ENCODE peak calls at places on chromosomes 11 and 22, in ten cellular contexts. M, J, B, I, A, N, S, F, C and Z are unnamed samples.

GRCh38 chr11:12547953-12548650 is 126.1 kb upstream of the TEAD1 start:
- DNase-seq in B (no peak), A (no peak), N (peak), F (no peak), J (no peak), S (no peak), C (no peak), M (no peak), I (no peak), Z (no peak)

GRCh38 chr22:48959496-48959895 is 868.2 kb downstream of the BRD1 start:
- DNase-seq in J (no peak), B (peak), I (no peak), M (no peak), A (no peak), F (no peak), N (no peak), S (no peak), C (no peak), Z (no peak)

GRCh38 chr11:15673408-15673811 is 558.7 kb downstream of the INSC start:
- DNase-seq in S (peak), C (no peak), M (no peak), A (peak), B (no peak), F (no peak), I (no peak), J (no peak), N (peak), Z (peak)

GRCh38 chr11:57427692-57428082 is 766 bp upstream of the SLC43A3 start:
- DNase-seq in N (peak), C (no peak), J (no peak), M (no peak), B (peak), S (peak), I (no peak), A (no peak), F (no peak), Z (no peak)

GRCh38 chr11:28736256-28736655 is 628.1 kb downstream of the METTL15 start:
- DNase-seq in J (no peak), M (no peak), A (no peak), S (no peak), I (no peak), B (no peak), F (peak), N (no peak), C (no peak), Z (no peak)

GRCh38 chr22:29011868-29012428 is 49.7 kb downstream of the C22orf31 start:
- DNase-seq in N (no peak), I (no peak), A (no peak), C (no peak), M (no peak), J (no peak), B (no peak), F (no peak), S (no peak), Z (no peak)

GRCh38 chr11:94885133-94885532 is 88.2 kb downstream of the CWC15 start:
- DNase-seq in N (no peak), J (no peak), S (no peak), B (no peak), I (peak), C (no peak), M (no peak), F (peak), A (peak), Z (peak)

GRCh38 chr11:69439651-69440464 is 41.6 kb upstream of the LINC01488 start:
- DNase-seq in C (no peak), S (peak), J (no peak), B (no peak), F (no peak), I (no peak), A (no peak), M (no peak), N (no peak), Z (peak)

GRCh38 chr11:94400839-94401772 is at the start of gene GPR83:
- DNase-seq in J (no peak), N (no peak), S (no peak), F (no peak), C (peak), M (no peak), A (peak), I (no peak), B (peak), Z (peak)

GRCh38 chr11:119121811-119122124 is 388 bp downstream of the HINFP start:
- DNase-seq in F (no peak), M (no peak), S (no peak), J (no peak), B (no peak), N (no peak), C (no peak), A (no peak), I (no peak), Z (no peak)

GRCh38 chr11:121487191-121487590 is 34.4 kb upstream of the SORL1-AS1 start:
- DNase-seq in F (no peak), I (no peak), A (no peak), C (no peak), N (no peak), S (no peak), M (no peak), J (no peak), B (no peak), Z (no peak)

GRCh38 chr22:39415506-39415905 is 15.9 kb downstream of the TAB1 start:
- DNase-seq in C (no peak), N (no peak), S (no peak), F (no peak), J (no peak), I (no peak), A (no peak), M (no peak), B (no peak), Z (no peak)

GRCh38 chr11:123219066-123219697 is 24.1 kb upstream of the CLMP start:
- DNase-seq in N (no peak), C (no peak), J (no peak), B (no peak), M (no peak), S (no peak), I (peak), A (no peak), F (no peak), Z (peak)

GRCh38 chr11:128412847-128413791 is 174.2 kb downstream of the ETS1 start:
- DNase-seq in C (no peak), F (peak), J (peak), N (no peak), A (no peak), I (no peak), B (no peak), S (no peak), M (no peak), Z (no peak)

GRCh38 chr11:78256962-78257361 is 68.2 kb downstream of the USP35 start:
- DNase-seq in F (no peak), S (peak), A (peak), M (no peak), C (no peak), I (peak), B (peak), J (no peak), N (peak), Z (peak)

GRCh38 chr11:131888230-131888826 is 517.9 kb downstream of the NTM start:
- DNase-seq in J (no peak), I (peak), N (no peak), A (peak), B (no peak), C (no peak), S (no peak), F (peak), M (no peak), Z (peak)

GRCh38 chr22:47309946-47310345 is 547.5 kb downstream of the TBC1D22A start:
- DNase-seq in I (no peak), M (no peak), C (no peak), S (no peak), J (no peak), N (no peak), F (no peak), B (peak), A (no peak), Z (no peak)

GRCh38 chr11:80330302-80330701 is 889.5 kb upstream of the TENM4 start:
- DNase-seq in C (no peak), N (no peak), F (peak), A (peak), I (peak), B (no peak), M (no peak), J (no peak), S (no peak), Z (no peak)